ENCODE peak calls at places on chromosomes 11 and 22, in nine cellular contexts. One of them, this sample, is unnamed.

GRCh38 chr11:65856689-65857499 is 1.1 kb downstream of the CFL1 start:
- DNase-seq in NCI-H510A: peak
- DNase-seq in NCI-H1105: peak
- DNase-seq in skeletal muscle cell: no peak
- DNase-seq in NCI-H187: no peak
- DNase-seq in activated CD8-positive, alpha-beta memory T cell treated with anti-CD3 and anti-CD28 coated beads for 1 hour: peak
- DNase-seq in stimulated activated CD8-positive, alpha-beta memory T cell treated with anti-CD3 and anti-CD28 coated beads, Interleukin-12 subunit alpha, Interleukin-12 subunit beta, amount 100 ng/mL, for 1 hour: peak
- DNase-seq in astrocyte of the cerebellum: no peak
- DNase-seq in activated naive CD8-positive, alpha-beta T cell treated with anti-CD3 and anti-CD28 coated beads for 36 hours: peak
- DNase-seq in this sample: peak

GRCh38 chr11:21785351-21785750 is 407.5 kb upstream of the ANO5 start:
- DNase-seq in skeletal muscle cell: no peak
- DNase-seq in NCI-H510A: no peak
- DNase-seq in activated CD8-positive, alpha-beta memory T cell treated with anti-CD3 and anti-CD28 coated beads for 1 hour: no peak
- DNase-seq in NCI-H187: no peak
- DNase-seq in stimulated activated CD8-positive, alpha-beta memory T cell treated with anti-CD3 and anti-CD28 coated beads, Interleukin-12 subunit alpha, Interleukin-12 subunit beta, amount 100 ng/mL, for 1 hour: no peak
- DNase-seq in astrocyte of the cerebellum: no peak
- DNase-seq in NCI-H1105: no peak
- DNase-seq in activated naive CD8-positive, alpha-beta T cell treated with anti-CD3 and anti-CD28 coated beads for 36 hours: no peak
- DNase-seq in this sample: no peak

GRCh38 chr11:62732830-62733229 is 4.5 kb downstream of the TTC9C start:
- DNase-seq in NCI-H1105: no peak
- DNase-seq in activated CD8-positive, alpha-beta memory T cell treated with anti-CD3 and anti-CD28 coated beads for 1 hour: no peak
- DNase-seq in NCI-H510A: no peak
- DNase-seq in NCI-H187: no peak
- DNase-seq in skeletal muscle cell: no peak
- DNase-seq in stimulated activated CD8-positive, alpha-beta memory T cell treated with anti-CD3 and anti-CD28 coated beads, Interleukin-12 subunit alpha, Interleukin-12 subunit beta, amount 100 ng/mL, for 1 hour: no peak
- DNase-seq in activated naive CD8-positive, alpha-beta T cell treated with anti-CD3 and anti-CD28 coated beads for 36 hours: no peak
- DNase-seq in astrocyte of the cerebellum: no peak
- DNase-seq in this sample: no peak

GRCh38 chr11:36333468-36333867 is 37.4 kb downstream of the PRR5L start:
- DNase-seq in NCI-H510A: no peak
- DNase-seq in activated naive CD8-positive, alpha-beta T cell treated with anti-CD3 and anti-CD28 coated beads for 36 hours: no peak
- DNase-seq in skeletal muscle cell: peak
- DNase-seq in astrocyte of the cerebellum: no peak
- DNase-seq in NCI-H187: no peak
- DNase-seq in NCI-H1105: no peak
- DNase-seq in stimulated activated CD8-positive, alpha-beta memory T cell treated with anti-CD3 and anti-CD28 coated beads, Interleukin-12 subunit alpha, Interleukin-12 subunit beta, amount 100 ng/mL, for 1 hour: no peak
- DNase-seq in activated CD8-positive, alpha-beta memory T cell treated with anti-CD3 and anti-CD28 coated beads for 1 hour: no peak
- DNase-seq in this sample: no peak

GRCh38 chr22:32764330-32765116 is 37.0 kb upstream of the TIMP3 start:
- DNase-seq in NCI-H1105: no peak
- DNase-seq in stimulated activated CD8-positive, alpha-beta memory T cell treated with anti-CD3 and anti-CD28 coated beads, Interleukin-12 subunit alpha, Interleukin-12 subunit beta, amount 100 ng/mL, for 1 hour: no peak
- DNase-seq in astrocyte of the cerebellum: no peak
- DNase-seq in NCI-H187: no peak
- DNase-seq in NCI-H510A: no peak
- DNase-seq in activated naive CD8-positive, alpha-beta T cell treated with anti-CD3 and anti-CD28 coated beads for 36 hours: no peak
- DNase-seq in activated CD8-positive, alpha-beta memory T cell treated with anti-CD3 and anti-CD28 coated beads for 1 hour: no peak
- DNase-seq in skeletal muscle cell: peak
- DNase-seq in this sample: no peak

GRCh38 chr11:61495801-61496601 is 12.5 kb upstream of the LRRC10B start:
- DNase-seq in stimulated activated CD8-positive, alpha-beta memory T cell treated with anti-CD3 and anti-CD28 coated beads, Interleukin-12 subunit alpha, Interleukin-12 subunit beta, amount 100 ng/mL, for 1 hour: no peak
- DNase-seq in astrocyte of the cerebellum: no peak
- DNase-seq in NCI-H187: peak
- DNase-seq in skeletal muscle cell: peak
- DNase-seq in NCI-H1105: peak
- DNase-seq in activated naive CD8-positive, alpha-beta T cell treated with anti-CD3 and anti-CD28 coated beads for 36 hours: no peak
- DNase-seq in activated CD8-positive, alpha-beta memory T cell treated with anti-CD3 and anti-CD28 coated beads for 1 hour: no peak
- DNase-seq in NCI-H510A: peak
- DNase-seq in this sample: no peak

GRCh38 chr11:72635309-72635915 is 38.8 kb downstream of the PDE2A start:
- DNase-seq in stimulated activated CD8-positive, alpha-beta memory T cell treated with anti-CD3 and anti-CD28 coated beads, Interleukin-12 subunit alpha, Interleukin-12 subunit beta, amount 100 ng/mL, for 1 hour: no peak
- DNase-seq in NCI-H187: no peak
- DNase-seq in NCI-H1105: no peak
- DNase-seq in astrocyte of the cerebellum: no peak
- DNase-seq in activated CD8-positive, alpha-beta memory T cell treated with anti-CD3 and anti-CD28 coated beads for 1 hour: no peak
- DNase-seq in NCI-H510A: no peak
- DNase-seq in skeletal muscle cell: no peak
- DNase-seq in activated naive CD8-positive, alpha-beta T cell treated with anti-CD3 and anti-CD28 coated beads for 36 hours: no peak
- DNase-seq in this sample: no peak

GRCh38 chr11:32792111-32792947 is 2.1 kb downstream of the CCDC73 start:
- DNase-seq in NCI-H1105: no peak
- DNase-seq in stimulated activated CD8-positive, alpha-beta memory T cell treated with anti-CD3 and anti-CD28 coated beads, Interleukin-12 subunit alpha, Interleukin-12 subunit beta, amount 100 ng/mL, for 1 hour: no peak
- DNase-seq in NCI-H187: no peak
- DNase-seq in NCI-H510A: no peak
- DNase-seq in skeletal muscle cell: no peak
- DNase-seq in astrocyte of the cerebellum: no peak
- DNase-seq in activated CD8-positive, alpha-beta memory T cell treated with anti-CD3 and anti-CD28 coated beads for 1 hour: no peak
- DNase-seq in activated naive CD8-positive, alpha-beta T cell treated with anti-CD3 and anti-CD28 coated beads for 36 hours: no peak
- DNase-seq in this sample: no peak

GRCh38 chr22:19041403-19042074 is 80.7 kb downstream of the DGCR2 start:
- DNase-seq in stimulated activated CD8-positive, alpha-beta memory T cell treated with anti-CD3 and anti-CD28 coated beads, Interleukin-12 subunit alpha, Interleukin-12 subunit beta, amount 100 ng/mL, for 1 hour: no peak
- DNase-seq in astrocyte of the cerebellum: no peak
- DNase-seq in NCI-H1105: no peak
- DNase-seq in NCI-H187: no peak
- DNase-seq in skeletal muscle cell: no peak
- DNase-seq in activated naive CD8-positive, alpha-beta T cell treated with anti-CD3 and anti-CD28 coated beads for 36 hours: no peak
- DNase-seq in activated CD8-positive, alpha-beta memory T cell treated with anti-CD3 and anti-CD28 coated beads for 1 hour: no peak
- DNase-seq in NCI-H510A: no peak
- DNase-seq in this sample: no peak

GRCh38 chr11:122394326-122394725 is 261.2 kb upstream of the UBASH3B start:
- DNase-seq in activated naive CD8-positive, alpha-beta T cell treated with anti-CD3 and anti-CD28 coated beads for 36 hours: no peak
- DNase-seq in NCI-H187: no peak
- DNase-seq in NCI-H1105: peak
- DNase-seq in skeletal muscle cell: no peak
- DNase-seq in stimulated activated CD8-positive, alpha-beta memory T cell treated with anti-CD3 and anti-CD28 coated beads, Interleukin-12 subunit alpha, Interleukin-12 subunit beta, amount 100 ng/mL, for 1 hour: no peak
- DNase-seq in astrocyte of the cerebellum: no peak
- DNase-seq in activated CD8-positive, alpha-beta memory T cell treated with anti-CD3 and anti-CD28 coated beads for 1 hour: no peak
- DNase-seq in NCI-H510A: no peak
- DNase-seq in this sample: peak

GRCh38 chr11:60870276-60870675 is 2.9 kb downstream of the ZP1 start:
- DNase-seq in NCI-H510A: peak
- DNase-seq in NCI-H1105: peak
- DNase-seq in skeletal muscle cell: no peak
- DNase-seq in activated CD8-positive, alpha-beta memory T cell treated with anti-CD3 and anti-CD28 coated beads for 1 hour: no peak
- DNase-seq in activated naive CD8-positive, alpha-beta T cell treated with anti-CD3 and anti-CD28 coated beads for 36 hours: no peak
- DNase-seq in stimulated activated CD8-positive, alpha-beta memory T cell treated with anti-CD3 and anti-CD28 coated beads, Interleukin-12 subunit alpha, Interleukin-12 subunit beta, amount 100 ng/mL, for 1 hour: no peak
- DNase-seq in astrocyte of the cerebellum: no peak
- DNase-seq in NCI-H187: no peak
- DNase-seq in this sample: peak

GRCh38 chr11:102974552-102975280 is 19.2 kb upstream of the MMP13 start:
- DNase-seq in NCI-H510A: no peak
- DNase-seq in astrocyte of the cerebellum: peak
- DNase-seq in NCI-H1105: no peak
- DNase-seq in NCI-H187: no peak
- DNase-seq in stimulated activated CD8-positive, alpha-beta memory T cell treated with anti-CD3 and anti-CD28 coated beads, Interleukin-12 subunit alpha, Interleukin-12 subunit beta, amount 100 ng/mL, for 1 hour: no peak
- DNase-seq in activated CD8-positive, alpha-beta memory T cell treated with anti-CD3 and anti-CD28 coated beads for 1 hour: no peak
- DNase-seq in skeletal muscle cell: no peak
- DNase-seq in activated naive CD8-positive, alpha-beta T cell treated with anti-CD3 and anti-CD28 coated beads for 36 hours: no peak
- DNase-seq in this sample: no peak